ENCODE peak calls at places on chromosome 19, in six cellular contexts. One of them, this sample, is unnamed.

GRCh38 chr19:28509079-28509895 is 703.7 kb downstream of the UQCRFS1 start:
- DNase-seq in fibroblast of the conjunctiva: no peak
- DNase-seq in stomach: no peak
- DNase-seq in Caki2: no peak
- DNase-seq in PC-3: no peak
- DNase-seq in stimulated activated CD4-positive, alpha-beta T cell treated with anti-CD3 and anti-CD28 coated beads, Interleukin-1b, Interleukin-23, amount 100 ng/mL, for 24 hours: no peak
- DNase-seq in this sample: no peak

GRCh38 chr19:46614114-46614701 is 10.7 kb downstream of the PTGIR start:
- DNase-seq in stomach: peak
- DNase-seq in stimulated activated CD4-positive, alpha-beta T cell treated with anti-CD3 and anti-CD28 coated beads, Interleukin-1b, Interleukin-23, amount 100 ng/mL, for 24 hours: peak
- DNase-seq in PC-3: peak
- DNase-seq in Caki2: peak
- DNase-seq in fibroblast of the conjunctiva: peak
- DNase-seq in this sample: peak

GRCh38 chr19:19649580-19649995 is 6.1 kb upstream of the GMIP start:
- DNase-seq in fibroblast of the conjunctiva: no peak
- DNase-seq in Caki2: no peak
- DNase-seq in stomach: no peak
- DNase-seq in stimulated activated CD4-positive, alpha-beta T cell treated with anti-CD3 and anti-CD28 coated beads, Interleukin-1b, Interleukin-23, amount 100 ng/mL, for 24 hours: no peak
- DNase-seq in PC-3: no peak
- DNase-seq in this sample: no peak

GRCh38 chr19:45125975-45126493 is 33.1 kb downstream of the PPP1R37 start:
- DNase-seq in Caki2: peak
- DNase-seq in PC-3: peak
- DNase-seq in stomach: peak
- DNase-seq in fibroblast of the conjunctiva: peak
- DNase-seq in stimulated activated CD4-positive, alpha-beta T cell treated with anti-CD3 and anti-CD28 coated beads, Interleukin-1b, Interleukin-23, amount 100 ng/mL, for 24 hours: peak
- DNase-seq in this sample: peak

GRCh38 chr19:18562086-18562485 is 4.4 kb downstream of the KXD1 start:
- DNase-seq in stomach: no peak
- DNase-seq in PC-3: no peak
- DNase-seq in stimulated activated CD4-positive, alpha-beta T cell treated with anti-CD3 and anti-CD28 coated beads, Interleukin-1b, Interleukin-23, amount 100 ng/mL, for 24 hours: no peak
- DNase-seq in Caki2: no peak
- DNase-seq in fibroblast of the conjunctiva: no peak
- DNase-seq in this sample: no peak

GRCh38 chr19:37972803-37973202 is 65.8 kb downstream of the SIPA1L3 start:
- DNase-seq in Caki2: no peak
- DNase-seq in fibroblast of the conjunctiva: no peak
- DNase-seq in stomach: no peak
- DNase-seq in stimulated activated CD4-positive, alpha-beta T cell treated with anti-CD3 and anti-CD28 coated beads, Interleukin-1b, Interleukin-23, amount 100 ng/mL, for 24 hours: no peak
- DNase-seq in PC-3: no peak
- DNase-seq in this sample: no peak

GRCh38 chr19:51119675-51120074 is 5.0 kb upstream of the SIGLEC9 start:
- DNase-seq in PC-3: no peak
- DNase-seq in stimulated activated CD4-positive, alpha-beta T cell treated with anti-CD3 and anti-CD28 coated beads, Interleukin-1b, Interleukin-23, amount 100 ng/mL, for 24 hours: no peak
- DNase-seq in fibroblast of the conjunctiva: no peak
- DNase-seq in Caki2: no peak
- DNase-seq in stomach: no peak
- DNase-seq in this sample: no peak

GRCh38 chr19:7444042-7444441 is 44.8 kb downstream of the PEX11G start:
- DNase-seq in Caki2: no peak
- DNase-seq in stimulated activated CD4-positive, alpha-beta T cell treated with anti-CD3 and anti-CD28 coated beads, Interleukin-1b, Interleukin-23, amount 100 ng/mL, for 24 hours: no peak
- DNase-seq in stomach: no peak
- DNase-seq in fibroblast of the conjunctiva: no peak
- DNase-seq in PC-3: no peak
- DNase-seq in this sample: no peak

This sample was measured in GM20000.